ENCODE peak calls at places on chromosomes 1 and 21, in five cellular contexts. C is IMR-90, A is mesenchymal stem cell, O is neuronal stem cell, B is H1. M is an unnamed sample.

GRCh38 chr1:4652631-4653327 is 1.6 kb upstream of the AJAP1 start:
- DNase-seq in B (peak), O (peak), C (no peak), A (peak), M (peak)

GRCh38 chr1:5730272-5731109 is 261.7 kb downstream of the NPHP4 start:
- DNase-seq in O (no peak), C (no peak), B (no peak), A (no peak), M (no peak)

GRCh38 chr1:200558866-200559459 is 61.6 kb downstream of the KIF14 start:
- DNase-seq in O (no peak), A (peak), C (peak), B (no peak), M (peak)

GRCh38 chr21:34100789-34101188 is 27.4 kb downstream of the MRPS6 start:
- DNase-seq in O (no peak), C (peak), B (no peak), A (peak), M (no peak)

GRCh38 chr21:16323586-16323985 is 593.8 kb downstream of the USP25 start:
- DNase-seq in C (peak), O (no peak), B (no peak), A (no peak), M (no peak)

GRCh38 chr1:34164510-34165381 is at the start of gene CSMD2:
- DNase-seq in B (peak), O (peak), C (peak), A (peak), M (peak)

GRCh38 chr1:244207042-244207934 is 156.2 kb downstream of the ZBTB18 start:
- DNase-seq in B (no peak), C (peak), A (no peak), O (no peak), M (no peak)

GRCh38 chr21:16563795-16564194 is 834.0 kb downstream of the USP25 start:
- DNase-seq in A (no peak), O (peak), C (no peak), B (peak), M (peak)

GRCh38 chr21:23638131-23638530 is 1969.2 kb downstream of the MRPL39 start:
- DNase-seq in B (no peak), O (no peak), C (no peak), A (no peak), M (no peak)

GRCh38 chr1:58649555-58649954 is 50.3 kb downstream of the MYSM1 start:
- DNase-seq in A (no peak), O (no peak), B (no peak), C (no peak), M (no peak)

GRCh38 chr1:82625562-82625961 is 824.8 kb downstream of the ADGRL2 start:
- DNase-seq in A (peak), B (no peak), O (peak), C (no peak), M (no peak)

GRCh38 chr1:90558126-90558525 is 159.0 kb downstream of the BARHL2 start:
- DNase-seq in B (no peak), C (no peak), O (no peak), A (no peak), M (peak)

GRCh38 chr1:46171351-46171750 is 3.5 kb upstream of the TSPAN1 start:
- DNase-seq in C (no peak), O (no peak), B (no peak), A (no peak), M (no peak)

GRCh38 chr1:68233202-68233601 is 879 bp upstream of the WLS start:
- DNase-seq in O (no peak), B (no peak), A (no peak), C (no peak), M (no peak)

GRCh38 chr1:171258429-171258828 is 10.1 kb downstream of the FMO1 start:
- DNase-seq in O (no peak), C (no peak), B (no peak), A (no peak), M (no peak)

GRCh38 chr1:44808938-44809917 is 905 bp downstream of the BTBD19 start:
- DNase-seq in B (no peak), C (peak), A (peak), O (no peak), M (peak)

GRCh38 chr1:44806025-44806703 is 987 bp downstream of the DYNLT4 start:
- DNase-seq in A (no peak), B (no peak), O (no peak), C (no peak), M (peak)

GRCh38 chr1:44808063-44808937 is at the start of gene BTBD19:
- DNase-seq in B (peak), C (peak), O (no peak), A (peak), M (peak)

GRCh38 chr1:44806704-44807363 is at the start of gene DYNLT4:
- DNase-seq in B (no peak), O (no peak), C (no peak), A (no peak), M (no peak)

DNA sequence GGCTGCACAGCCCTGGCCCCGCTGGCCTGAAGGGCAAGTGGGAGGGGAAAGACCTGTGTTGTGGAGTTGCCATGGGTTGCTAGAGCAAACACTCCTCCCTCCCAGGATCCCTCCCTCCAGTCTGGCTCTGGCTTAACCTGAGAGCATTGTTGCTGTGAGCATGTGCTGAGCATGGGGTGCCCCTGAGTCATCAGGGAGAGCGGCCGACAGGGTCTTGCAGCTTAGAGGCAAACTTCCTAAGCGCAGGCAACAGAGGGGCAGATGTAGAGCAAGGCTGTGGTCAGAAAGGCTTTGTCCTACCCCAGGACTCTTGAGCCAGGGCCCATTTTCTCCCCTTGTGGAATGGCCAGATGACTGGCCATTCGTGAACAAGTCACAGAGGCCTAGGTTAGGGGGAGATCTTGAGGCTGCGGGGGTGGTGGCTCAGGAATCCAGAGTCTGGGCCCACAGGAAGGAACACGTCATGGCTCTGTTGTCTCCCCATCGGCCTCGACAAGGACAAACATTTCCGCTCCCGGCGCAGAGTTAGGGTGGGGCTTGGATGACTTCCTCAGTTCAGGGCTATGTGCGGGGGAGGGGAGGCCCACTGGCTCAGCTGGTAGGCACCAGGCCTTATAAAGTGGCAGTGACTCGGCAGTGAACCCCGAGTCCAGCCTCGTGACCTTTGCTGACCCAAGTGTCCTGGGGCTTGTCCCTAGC is 362 bp upstream of the DYNLT4 start:
- DNase-seq in B (no peak), C (peak), O (peak), A (peak), M (peak)
- H4K91ac ChIP-seq in B (peak), C (peak), O (peak), A (peak), M (peak)

GRCh38 chr1:23977854-23978191 is 2.3 kb downstream of the SRSF10 start:
- DNase-seq in C (no peak), O (no peak), A (no peak), B (no peak), M (no peak)

GRCh38 chr1:23980006-23980724 is at the start of gene SRSF10:
- DNase-seq in O (peak), B (peak), A (peak), C (peak), M (peak)

GRCh38 chr1:23979387-23980005 is 631 bp downstream of the SRSF10 start:
- DNase-seq in O (no peak), B (no peak), C (no peak), A (no peak), M (no peak)

GRCh38 chr1:23978825-23979224 is 1.3 kb downstream of the SRSF10 start:
- DNase-seq in A (no peak), C (no peak), O (no peak), B (no peak), M (no peak)

DNA sequence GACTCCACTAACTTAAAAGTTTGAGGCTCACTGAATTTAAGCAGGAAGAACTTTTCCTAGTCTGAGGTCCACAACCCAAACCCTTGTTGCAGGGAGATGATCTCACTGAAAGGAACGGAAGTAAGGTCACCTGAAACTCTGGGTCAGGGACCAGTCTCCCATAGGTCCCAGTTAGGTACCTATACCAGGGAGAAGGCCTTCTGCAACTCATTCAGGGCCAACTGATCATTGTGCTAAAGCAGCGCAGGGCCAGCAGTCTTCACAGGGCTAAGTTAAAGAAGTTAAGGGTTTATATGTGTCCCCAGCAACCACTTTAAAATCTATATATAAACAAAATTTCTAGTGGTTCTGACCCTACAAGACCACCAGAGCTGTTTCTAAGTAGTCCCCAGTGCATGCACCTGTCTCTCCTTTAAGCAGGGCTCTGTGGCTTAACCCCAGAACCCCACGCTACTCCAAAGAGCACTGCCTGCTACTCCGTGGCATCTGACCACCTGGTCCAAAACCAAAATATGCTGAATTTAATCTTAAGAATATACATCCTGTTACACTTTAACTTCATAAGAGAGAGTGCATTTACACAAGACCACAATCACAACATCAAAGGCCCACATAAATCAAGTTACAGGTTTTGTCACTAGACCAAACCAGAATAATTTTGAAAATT is 2.8 kb downstream of the SRSF10 start:
- DNase-seq in A (no peak), C (no peak), B (no peak), O (no peak), M (no peak)
- H3K4me3 ChIP-seq in A (peak), C (no peak), B (peak), O (no peak), M (no peak)

GRCh38 chr1:157437301-157437700 is 115.0 kb downstream of the FCRL5 start:
- DNase-seq in C (no peak), B (no peak), O (no peak), A (no peak), M (peak)

GRCh38 chr1:157438236-157439012 is 113.9 kb downstream of the FCRL5 start:
- DNase-seq in O (no peak), A (peak), C (no peak), B (no peak), M (no peak)

GRCh38 chr1:157442065-157442464 is 110.2 kb downstream of the FCRL5 start:
- DNase-seq in O (no peak), C (no peak), B (no peak), A (no peak), M (no peak)

GRCh38 chr1:157439318-157439954 is 112.9 kb downstream of the FCRL5 start:
- DNase-seq in A (no peak), B (no peak), O (no peak), C (no peak), M (no peak)
- H4K91ac ChIP-seq in A (no peak), B (no peak), O (no peak), C (no peak), M (no peak)

GRCh38 chr1:85575363-85575995 is 5.1 kb upstream of the CCN1 start:
- DNase-seq in A (no peak), O (no peak), C (no peak), B (peak), M (no peak)
- H3K4me3 ChIP-seq in A (no peak), O (no peak), C (no peak), B (no peak), M (no peak)